ENCODE peak calls at places on chromosomes 7 and 10, in seven cellular contexts. One of them, this sample, is unnamed.

GRCh38 chr10:126563361-126563760 is 107.1 kb downstream of the C10orf90 start:
- DNase-seq in bronchial epithelial cell: no peak
- DNase-seq in left lung: no peak
- DNase-seq in cardiac fibroblast: no peak
- DNase-seq in heart right ventricle: no peak
- DNase-seq in MM.1S: no peak
- DNase-seq in GM23338: no peak
- DNase-seq in this sample: no peak

GRCh38 chr10:30346615-30347014 is 2.5 kb downstream of the MTPAP start:
- DNase-seq in bronchial epithelial cell: no peak
- DNase-seq in left lung: no peak
- DNase-seq in cardiac fibroblast: no peak
- DNase-seq in heart right ventricle: no peak
- DNase-seq in MM.1S: no peak
- DNase-seq in GM23338: no peak
- DNase-seq in this sample: no peak

GRCh38 chr7:23713285-23714235 is 3.5 kb downstream of the STK31 start:
- DNase-seq in bronchial epithelial cell: peak
- DNase-seq in left lung: no peak
- DNase-seq in cardiac fibroblast: peak
- DNase-seq in heart right ventricle: no peak
- DNase-seq in MM.1S: no peak
- DNase-seq in GM23338: no peak
- DNase-seq in this sample: no peak

GRCh38 chr7:1403844-1404404 is 55.3 kb downstream of the MICALL2 start:
- DNase-seq in bronchial epithelial cell: no peak
- DNase-seq in left lung: no peak
- DNase-seq in cardiac fibroblast: peak
- DNase-seq in heart right ventricle: no peak
- DNase-seq in MM.1S: no peak
- DNase-seq in GM23338: peak
- DNase-seq in this sample: no peak

GRCh38 chr10:110209926-110210662 is 2.7 kb downstream of the MXI1 start:
- DNase-seq in bronchial epithelial cell: no peak
- DNase-seq in left lung: peak
- DNase-seq in cardiac fibroblast: peak
- DNase-seq in heart right ventricle: peak
- DNase-seq in MM.1S: peak
- DNase-seq in GM23338: peak
- DNase-seq in this sample: no peak

GRCh38 chr10:112151640-112152039 is 31.9 kb downstream of the GPAM start:
- DNase-seq in bronchial epithelial cell: no peak
- DNase-seq in left lung: no peak
- DNase-seq in cardiac fibroblast: no peak
- DNase-seq in heart right ventricle: no peak
- DNase-seq in MM.1S: no peak
- DNase-seq in GM23338: no peak
- DNase-seq in this sample: no peak

GRCh38 chr7:139181404-139181803 is 49.6 kb upstream of the UBN2 start:
- DNase-seq in bronchial epithelial cell: peak
- DNase-seq in left lung: no peak
- DNase-seq in cardiac fibroblast: peak
- DNase-seq in heart right ventricle: no peak
- DNase-seq in MM.1S: no peak
- DNase-seq in GM23338: no peak
- DNase-seq in this sample: no peak

GRCh38 chr7:151000886-151001495 is 10.2 kb downstream of the NOS3 start:
- DNase-seq in bronchial epithelial cell: no peak
- DNase-seq in left lung: no peak
- DNase-seq in cardiac fibroblast: no peak
- DNase-seq in heart right ventricle: no peak
- DNase-seq in MM.1S: no peak
- DNase-seq in GM23338: no peak
- DNase-seq in this sample: no peak

GRCh38 chr7:102829075-102829474 is 80.3 kb downstream of the FAM185A start:
- DNase-seq in bronchial epithelial cell: no peak
- DNase-seq in left lung: no peak
- DNase-seq in cardiac fibroblast: no peak
- DNase-seq in heart right ventricle: no peak
- DNase-seq in MM.1S: no peak
- DNase-seq in GM23338: no peak
- DNase-seq in this sample: no peak

GRCh38 chr7:158013085-158013668 is 574.4 kb downstream of the PTPRN2 start:
- DNase-seq in bronchial epithelial cell: no peak
- DNase-seq in left lung: peak
- DNase-seq in cardiac fibroblast: no peak
- DNase-seq in heart right ventricle: no peak
- DNase-seq in MM.1S: no peak
- DNase-seq in GM23338: no peak
- DNase-seq in this sample: no peak

GRCh38 chr10:96690755-96691730 is 29.3 kb downstream of the PIK3AP1 start:
- DNase-seq in bronchial epithelial cell: no peak
- DNase-seq in left lung: no peak
- DNase-seq in cardiac fibroblast: no peak
- DNase-seq in heart right ventricle: no peak
- DNase-seq in MM.1S: no peak
- DNase-seq in GM23338: no peak
- DNase-seq in this sample: no peak

GRCh38 chr10:132411561-132412253 is 14.7 kb downstream of the PWWP2B start:
- DNase-seq in bronchial epithelial cell: no peak
- DNase-seq in left lung: peak
- DNase-seq in cardiac fibroblast: peak
- DNase-seq in heart right ventricle: peak
- DNase-seq in MM.1S: no peak
- DNase-seq in GM23338: no peak
- DNase-seq in this sample: no peak

GRCh38 chr7:73451780-73452398 is 18.3 kb downstream of the FZD9 start:
- DNase-seq in bronchial epithelial cell: peak
- DNase-seq in left lung: no peak
- DNase-seq in cardiac fibroblast: peak
- DNase-seq in heart right ventricle: no peak
- DNase-seq in MM.1S: peak
- DNase-seq in GM23338: peak
- DNase-seq in this sample: peak

GRCh38 chr10:86371691-86372090 is 5.1 kb upstream of the GRID1 start:
- DNase-seq in bronchial epithelial cell: no peak
- DNase-seq in left lung: no peak
- DNase-seq in cardiac fibroblast: no peak
- DNase-seq in heart right ventricle: no peak
- DNase-seq in MM.1S: no peak
- DNase-seq in GM23338: peak
- DNase-seq in this sample: no peak

GRCh38 chr7:77360104-77360503 is 56.0 kb downstream of the GSAP start:
- DNase-seq in bronchial epithelial cell: no peak
- DNase-seq in left lung: no peak
- DNase-seq in cardiac fibroblast: no peak
- DNase-seq in heart right ventricle: no peak
- DNase-seq in MM.1S: no peak
- DNase-seq in GM23338: no peak
- DNase-seq in this sample: no peak

GRCh38 chr7:92244803-92245486 is 769 bp downstream of the KRIT1 start:
- DNase-seq in bronchial epithelial cell: no peak
- DNase-seq in left lung: no peak
- DNase-seq in cardiac fibroblast: peak
- DNase-seq in heart right ventricle: no peak
- DNase-seq in MM.1S: peak
- DNase-seq in GM23338: no peak
- DNase-seq in this sample: peak

GRCh38 chr10:129097776-129098175 is 369.3 kb upstream of the MGMT start:
- DNase-seq in bronchial epithelial cell: no peak
- DNase-seq in left lung: no peak
- DNase-seq in cardiac fibroblast: peak
- DNase-seq in heart right ventricle: no peak
- DNase-seq in MM.1S: no peak
- DNase-seq in GM23338: no peak
- DNase-seq in this sample: no peak

GRCh38 chr7:125383324-125383723 is 453.7 kb upstream of the POT1 start:
- DNase-seq in bronchial epithelial cell: peak
- DNase-seq in left lung: no peak
- DNase-seq in cardiac fibroblast: no peak
- DNase-seq in heart right ventricle: no peak
- DNase-seq in MM.1S: peak
- DNase-seq in GM23338: peak
- DNase-seq in this sample: peak

DNA sequence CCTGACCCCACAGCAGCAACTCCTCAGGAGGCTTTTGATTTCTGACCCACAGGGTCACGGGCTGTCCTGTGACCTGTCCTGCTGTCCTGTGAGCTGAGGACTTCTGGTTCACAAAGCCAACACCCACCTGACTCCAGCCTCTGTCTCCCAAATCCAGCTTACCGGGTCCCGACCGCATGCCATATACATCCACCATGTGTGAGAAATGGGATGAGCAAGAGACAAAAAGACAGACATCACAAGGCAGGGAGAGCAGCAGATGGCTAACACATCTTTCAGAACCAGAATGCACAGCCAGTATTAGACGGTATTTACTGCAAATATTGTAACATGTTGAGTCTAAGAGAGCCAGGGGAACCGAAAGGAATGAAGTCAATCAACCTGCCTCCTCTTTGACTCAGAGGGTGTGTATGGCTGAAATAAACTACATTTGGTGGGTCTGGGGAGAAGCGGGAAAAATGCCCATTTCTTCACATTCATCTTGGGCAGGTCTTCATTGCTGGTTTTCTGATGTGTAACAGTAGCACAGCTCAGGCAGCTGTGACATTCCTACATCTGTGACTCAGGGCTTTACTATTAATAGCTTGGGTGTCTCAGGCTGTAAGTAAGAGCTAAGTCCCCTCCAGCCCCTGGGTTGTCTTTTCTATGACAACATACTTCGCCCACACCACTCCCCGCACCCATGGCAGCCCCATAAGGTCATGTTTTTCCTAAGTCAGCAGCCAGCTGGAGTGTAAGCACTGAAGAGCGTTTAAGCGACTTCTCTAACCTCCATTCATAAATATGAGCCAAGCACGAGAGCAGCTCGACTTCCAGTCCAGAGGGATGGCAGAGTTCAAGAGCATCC is 25.0 kb downstream of the ABLIM1 start:
- DNase-seq in bronchial epithelial cell: peak
- DNase-seq in left lung: peak
- DNase-seq in cardiac fibroblast: peak
- DNase-seq in heart right ventricle: no peak
- DNase-seq in MM.1S: no peak
- DNase-seq in GM23338: no peak
- DNase-seq in this sample: no peak
- H3K4me3 ChIP-seq in bronchial epithelial cell: no peak
- H3K4me3 ChIP-seq in left lung: no peak
- H3K4me3 ChIP-seq in cardiac fibroblast: no peak
- H3K4me3 ChIP-seq in heart right ventricle: peak
- H3K4me3 ChIP-seq in MM.1S: no peak
- H3K4me3 ChIP-seq in GM23338: no peak
- H3K4me3 ChIP-seq in this sample: no peak

GRCh38 chr7:28684729-28685211 is 272.5 kb downstream of the CREB5 start:
- DNase-seq in bronchial epithelial cell: no peak
- DNase-seq in left lung: no peak
- DNase-seq in cardiac fibroblast: no peak
- DNase-seq in heart right ventricle: no peak
- DNase-seq in MM.1S: no peak
- DNase-seq in GM23338: no peak
- DNase-seq in this sample: no peak

GRCh38 chr7:28685291-28685659 is 272.9 kb downstream of the TRIL start:
- DNase-seq in bronchial epithelial cell: no peak
- DNase-seq in left lung: peak
- DNase-seq in cardiac fibroblast: no peak
- DNase-seq in heart right ventricle: peak
- DNase-seq in MM.1S: no peak
- DNase-seq in GM23338: no peak
- DNase-seq in this sample: no peak

GRCh38 chr7:28687631-28688030 is 270.5 kb downstream of the TRIL start:
- DNase-seq in bronchial epithelial cell: no peak
- DNase-seq in left lung: no peak
- DNase-seq in cardiac fibroblast: no peak
- DNase-seq in heart right ventricle: no peak
- DNase-seq in MM.1S: no peak
- DNase-seq in GM23338: no peak
- DNase-seq in this sample: no peak

GRCh38 chr7:28685660-28686417 is 272.3 kb downstream of the TRIL start:
- DNase-seq in bronchial epithelial cell: peak
- DNase-seq in left lung: peak
- DNase-seq in cardiac fibroblast: peak
- DNase-seq in heart right ventricle: peak
- DNase-seq in MM.1S: no peak
- DNase-seq in GM23338: peak
- DNase-seq in this sample: no peak

GRCh38 chr7:28686418-28686800 is 271.7 kb downstream of the TRIL start:
- DNase-seq in bronchial epithelial cell: peak
- DNase-seq in left lung: no peak
- DNase-seq in cardiac fibroblast: peak
- DNase-seq in heart right ventricle: no peak
- DNase-seq in MM.1S: no peak
- DNase-seq in GM23338: peak
- DNase-seq in this sample: no peak
- H3K4me3 ChIP-seq in bronchial epithelial cell: peak
- H3K4me3 ChIP-seq in left lung: peak
- H3K4me3 ChIP-seq in cardiac fibroblast: peak
- H3K4me3 ChIP-seq in heart right ventricle: peak
- H3K4me3 ChIP-seq in MM.1S: no peak
- H3K4me3 ChIP-seq in GM23338: peak
- H3K4me3 ChIP-seq in this sample: no peak

GRCh38 chr7:83161186-83161585 is 1.5 kb downstream of the PCLO start:
- DNase-seq in bronchial epithelial cell: peak
- DNase-seq in left lung: no peak
- DNase-seq in cardiac fibroblast: no peak
- DNase-seq in heart right ventricle: no peak
- DNase-seq in MM.1S: peak
- DNase-seq in GM23338: peak
- DNase-seq in this sample: no peak
- H3K4me3 ChIP-seq in bronchial epithelial cell: no peak
- H3K4me3 ChIP-seq in left lung: no peak
- H3K4me3 ChIP-seq in cardiac fibroblast: no peak
- H3K4me3 ChIP-seq in heart right ventricle: no peak
- H3K4me3 ChIP-seq in MM.1S: no peak
- H3K4me3 ChIP-seq in GM23338: peak
- H3K4me3 ChIP-seq in this sample: no peak

GRCh38 chr7:27116962-27117686 is 13.4 kb downstream of the HOXA4 start:
- DNase-seq in bronchial epithelial cell: no peak
- DNase-seq in left lung: no peak
- DNase-seq in cardiac fibroblast: no peak
- DNase-seq in heart right ventricle: no peak
- DNase-seq in MM.1S: no peak
- DNase-seq in GM23338: no peak
- DNase-seq in this sample: no peak

GRCh38 chr7:27116521-27116946 is 14.0 kb downstream of the HOXA4 start:
- DNase-seq in bronchial epithelial cell: no peak
- DNase-seq in left lung: no peak
- DNase-seq in cardiac fibroblast: no peak
- DNase-seq in heart right ventricle: no peak
- DNase-seq in MM.1S: no peak
- DNase-seq in GM23338: no peak
- DNase-seq in this sample: no peak

GRCh38 chr7:27116019-27116411 is 13.5 kb upstream of the HOXA2 start:
- DNase-seq in bronchial epithelial cell: no peak
- DNase-seq in left lung: no peak
- DNase-seq in cardiac fibroblast: no peak
- DNase-seq in heart right ventricle: no peak
- DNase-seq in MM.1S: no peak
- DNase-seq in GM23338: no peak
- DNase-seq in this sample: no peak

GRCh38 chr7:27113991-27114866 is 11.7 kb upstream of the HOXA2 start:
- DNase-seq in bronchial epithelial cell: no peak
- DNase-seq in left lung: no peak
- DNase-seq in cardiac fibroblast: no peak
- DNase-seq in heart right ventricle: no peak
- DNase-seq in MM.1S: no peak
- DNase-seq in GM23338: peak
- DNase-seq in this sample: no peak

GRCh38 chr7:27115161-27116018 is 12.9 kb upstream of the HOXA2 start:
- DNase-seq in bronchial epithelial cell: no peak
- DNase-seq in left lung: no peak
- DNase-seq in cardiac fibroblast: no peak
- DNase-seq in heart right ventricle: no peak
- DNase-seq in MM.1S: no peak
- DNase-seq in GM23338: peak
- DNase-seq in this sample: no peak
- H3K4me3 ChIP-seq in bronchial epithelial cell: no peak
- H3K4me3 ChIP-seq in left lung: peak
- H3K4me3 ChIP-seq in cardiac fibroblast: peak
- H3K4me3 ChIP-seq in heart right ventricle: no peak
- H3K4me3 ChIP-seq in MM.1S: no peak
- H3K4me3 ChIP-seq in GM23338: peak
- H3K4me3 ChIP-seq in this sample: no peak